ENCODE peak calls at places on chromosomes 7 and 10, in four cellular contexts. U is PC-3, F is fibroblast of lung, R is neural progenitor cell. L is an unnamed sample.

GRCh38 chr7:38477333-38477732 is 153.8 kb downstream of the AMPH start:
- DNase-seq in U (no peak), F (no peak), R (no peak), L (no peak)

GRCh38 chr10:79405221-79405994 is 40.0 kb downstream of the ZCCHC24 start:
- DNase-seq in U (no peak), F (no peak), R (no peak), L (peak)

GRCh38 chr10:48331436-48331835 is 25.0 kb downstream of the MAPK8 start:
- DNase-seq in U (no peak), F (no peak), R (no peak), L (no peak)

GRCh38 chr10:60130130-60130579 is 223.8 kb upstream of the CCDC6 start:
- DNase-seq in U (no peak), F (no peak), R (peak), L (peak)

GRCh38 chr10:33506838-33507661 is 172.6 kb upstream of the NRP1 start:
- DNase-seq in U (no peak), F (peak), R (no peak), L (no peak)

GRCh38 chr10:71647526-71648354 is 71.8 kb downstream of the C10orf105 start:
- DNase-seq in U (no peak), F (no peak), R (peak), L (no peak)

GRCh38 chr10:10589540-10589939 is 428.1 kb upstream of the CELF2 start:
- DNase-seq in U (peak), F (peak), R (no peak), L (peak)

GRCh38 chr10:30877111-30877510 is 154.6 kb downstream of the ZNF438 start:
- DNase-seq in U (no peak), F (no peak), R (no peak), L (no peak)

GRCh38 chr7:12053561-12053960 is 157.5 kb upstream of the TMEM106B start:
- DNase-seq in U (no peak), F (no peak), R (no peak), L (no peak)

GRCh38 chr7:19060870-19061269 is 56.6 kb downstream of the TWIST1 start:
- DNase-seq in U (peak), F (peak), R (no peak), L (peak)

GRCh38 chr7:115840702-115841101 is 189.9 kb downstream of the TFEC start:
- DNase-seq in U (no peak), F (no peak), R (no peak), L (no peak)

GRCh38 chr7:65269150-65269856 is 104.4 kb upstream of the ZNF92 start:
- DNase-seq in U (no peak), F (peak), R (peak), L (peak)

GRCh38 chr10:27448926-27449325 is 55.2 kb upstream of the RAB18 start:
- DNase-seq in U (peak), F (peak), R (no peak), L (peak)

GRCh38 chr7:17304926-17305325 is 6.5 kb downstream of the AHR start:
- DNase-seq in U (peak), F (peak), R (no peak), L (peak)

GRCh38 chr7:128167791-128168666 is 73.0 kb upstream of the LEP start:
- DNase-seq in U (no peak), F (no peak), R (peak), L (no peak)

GRCh38 chr7:128170461-128170860 is 70.6 kb upstream of the LEP start:
- DNase-seq in U (no peak), F (no peak), R (no peak), L (no peak)

GRCh38 chr7:128166603-128167315 is 74.3 kb upstream of the LEP start:
- DNase-seq in U (no peak), F (peak), R (peak), L (no peak)

GRCh38 chr7:128167316-128167691 is 73.8 kb upstream of the LEP start:
- DNase-seq in U (peak), F (peak), R (peak), L (peak)

DNA sequence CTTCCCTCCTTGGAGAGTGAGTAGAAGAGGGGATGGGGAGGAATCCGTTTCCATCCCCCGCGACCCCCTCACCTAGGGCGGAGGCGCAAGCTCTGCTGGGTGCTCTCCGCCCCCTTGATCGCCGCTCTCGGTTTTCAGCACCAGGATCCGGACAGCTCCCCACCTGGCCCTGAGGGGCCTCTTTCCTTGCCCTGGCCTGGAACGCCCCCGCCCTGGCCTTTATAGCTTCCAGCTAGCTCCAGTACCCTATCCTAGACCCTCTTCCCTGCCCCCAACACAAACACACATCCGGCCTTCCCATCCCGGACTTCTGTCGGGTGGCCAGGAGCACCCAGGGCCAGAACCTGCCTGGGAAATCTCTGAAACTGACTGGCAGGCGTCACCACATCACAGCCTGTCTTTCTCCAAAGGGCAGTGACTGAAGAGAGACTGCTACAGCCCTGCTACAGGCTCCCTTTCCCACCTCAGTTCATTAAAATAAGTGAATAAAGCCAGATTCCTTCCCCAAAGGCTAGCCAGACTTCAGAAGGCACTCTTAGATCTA is 72.3 kb upstream of the LEP start:
- DNase-seq in U (no peak), F (peak), R (peak), L (peak)
- TF ChIP-seq EZH2 in U (no peak), F (no peak), R (no peak), L (no peak)

GRCh38 chr10:13795653-13796555 is 209.1 kb downstream of the PRPF18 start:
- DNase-seq in U (no peak), F (no peak), R (no peak), L (no peak)
- H3K4me3 ChIP-seq in U (no peak), F (no peak), R (no peak), L (no peak)

GRCh38 chr7:139597028-139597427 is 73.5 kb downstream of the CLEC2L start:
- DNase-seq in U (no peak), F (no peak), R (no peak), L (no peak)

GRCh38 chr7:139592801-139593461 is 69.4 kb downstream of the CLEC2L start:
- DNase-seq in U (no peak), F (no peak), R (no peak), L (no peak)

GRCh38 chr7:139596626-139597025 is 73.1 kb downstream of the CLEC2L start:
- DNase-seq in U (no peak), F (no peak), R (no peak), L (no peak)

GRCh38 chr7:139595806-139596205 is 72.3 kb downstream of the CLEC2L start:
- DNase-seq in U (no peak), F (no peak), R (no peak), L (no peak)

DNA sequence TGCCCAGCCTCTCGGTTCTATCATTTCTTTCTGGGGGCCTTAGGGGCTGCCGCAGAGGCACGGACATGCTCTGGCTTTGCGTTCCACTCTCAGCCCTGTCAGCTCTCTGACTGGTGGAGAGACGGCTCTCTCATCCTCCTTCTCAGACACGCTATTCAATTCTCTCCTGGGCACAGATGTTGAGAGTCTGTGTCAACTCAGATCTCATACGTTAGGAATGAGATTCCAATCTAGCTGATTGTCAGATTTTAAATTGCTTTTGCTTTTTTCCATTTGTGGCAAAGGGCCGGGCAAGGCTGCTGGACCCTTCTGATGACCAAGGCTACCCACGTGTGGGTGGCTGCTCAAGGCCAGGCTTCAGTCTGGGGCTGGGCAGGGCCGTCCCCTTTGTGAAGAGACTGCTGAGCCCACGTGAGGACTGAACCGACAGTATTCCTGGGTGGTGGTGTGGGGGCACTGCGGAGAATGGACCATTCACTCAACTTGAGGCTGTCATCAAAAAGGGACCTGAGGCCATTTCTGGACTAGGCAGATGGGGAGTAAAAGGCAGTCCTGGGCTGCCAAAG is 71.5 kb downstream of the CLEC2L start:
- DNase-seq in U (no peak), F (peak), R (no peak), L (no peak)
- TF ChIP-seq EZH2 in U (no peak), F (no peak), R (no peak), L (no peak)

DNA sequence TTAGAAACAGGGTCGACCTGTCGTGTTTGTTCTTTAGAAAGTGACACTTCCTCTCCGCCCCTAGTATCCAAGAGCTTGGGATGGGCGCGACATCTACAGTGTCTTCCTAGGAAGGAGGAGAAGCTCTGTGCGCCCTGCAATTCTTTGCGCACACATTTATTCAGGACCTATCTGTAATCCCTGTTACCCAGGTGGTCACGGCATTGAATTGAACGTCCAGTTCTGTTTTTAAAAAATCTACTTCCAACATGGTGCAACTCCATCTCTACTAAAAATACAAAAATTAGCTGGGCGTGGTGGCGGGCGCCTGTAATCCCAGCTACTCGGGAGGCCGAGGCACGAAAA is 602 bp upstream of the LAMB1 start:
- DNase-seq in U (no peak), F (no peak), R (no peak), L (no peak)
- H3K4me3 ChIP-seq in U (peak), F (peak), R (peak), L (peak)

DNA sequence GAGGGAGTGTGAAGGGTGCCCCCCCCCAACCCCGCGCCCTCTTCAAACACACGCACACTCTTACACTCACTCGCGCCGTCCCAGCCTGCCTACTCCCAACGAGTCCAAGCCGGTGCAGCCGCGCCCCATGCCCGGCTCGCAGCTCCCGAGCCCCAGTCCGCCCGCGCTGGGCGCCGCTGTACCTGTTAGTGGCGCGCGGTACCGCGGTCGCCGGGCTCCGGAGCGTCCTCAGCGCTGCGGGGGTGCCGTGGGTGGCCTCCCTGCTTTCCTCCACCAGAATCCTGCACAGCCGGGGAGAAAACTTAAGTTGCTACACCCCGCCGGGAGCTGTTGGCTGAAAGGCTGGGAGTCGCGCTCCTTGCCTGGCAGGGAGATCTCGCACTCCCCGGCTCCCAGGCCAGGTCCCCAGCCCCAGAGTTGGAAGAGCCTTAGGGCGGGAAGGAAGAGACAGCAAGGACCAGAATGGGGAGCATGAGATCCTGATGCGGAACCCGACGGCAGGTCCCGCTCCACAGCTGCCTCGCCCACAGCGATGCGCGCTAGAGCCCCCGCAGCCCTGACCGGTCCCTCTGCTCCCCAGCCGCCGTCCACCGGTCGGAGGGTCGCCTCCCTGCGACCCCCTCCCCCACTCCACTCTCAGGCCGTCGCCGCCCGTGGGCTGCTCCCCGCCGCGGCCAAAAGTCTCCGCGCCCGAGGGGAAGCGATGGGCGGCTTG is 861 bp downstream of the ST8SIA6 start:
- DNase-seq in U (peak), F (peak), R (peak), L (peak)
- TF ChIP-seq EZH2 in U (no peak), F (peak), R (peak), L (peak)